ENCODE peak calls at places on chromosomes 16 and 17, in seven cellular contexts. Z, C, V, H, F, R and U are unnamed samples.

GRCh38 chr17:75846701-75847594 is 2.7 kb upstream of the UNC13D start:
- DNase-seq in F (no peak), V (no peak), H (no peak), Z (no peak), R (no peak), C (no peak), U (no peak)

GRCh38 chr17:39927928-39928867 is 666 bp downstream of the LRRC3C start:
- DNase-seq in Z (no peak), V (no peak), H (peak; percentile 38), F (peak; percentile 49), C (no peak), R (peak; percentile 30), U (no peak)

GRCh38 chr17:60393840-60394529 is 2.1 kb upstream of the USP32 start:
- DNase-seq in H (no peak), V (no peak), R (no peak), Z (no peak), C (peak; percentile 9), F (no peak), U (no peak)

GRCh38 chr17:1455291-1455747 is 713 bp downstream of the CRK start:
- DNase-seq in R (peak; percentile 68), F (peak; percentile 84), H (peak; percentile 83), C (peak; percentile 57), Z (peak; percentile 21), V (peak; percentile 7), U (no peak)

GRCh38 chr17:71402661-71403141 is 718.1 kb upstream of the SOX9 start:
- DNase-seq in Z (no peak), F (no peak), V (peak; percentile 81), C (no peak), R (no peak), H (no peak), U (peak; percentile 5)

GRCh38 chr16:88993006-88993787 is 16.2 kb upstream of the CBFA2T3 start:
- DNase-seq in H (no peak), F (no peak), R (no peak), Z (no peak), V (no peak), C (no peak), U (no peak)

GRCh38 chr17:21231533-21231932 is 17.6 kb upstream of the TMEM11 start:
- DNase-seq in Z (no peak), H (no peak), C (no peak), F (no peak), R (no peak), V (no peak), U (no peak)

GRCh38 chr16:49652441-49653175 is 203.3 kb downstream of the ZNF423 start:
- DNase-seq in F (no peak), Z (no peak), V (peak; percentile 7), C (no peak), R (peak; percentile 82), H (no peak), U (no peak)

GRCh38 chr16:70576431-70577255 is 53.0 kb downstream of the SF3B3 start:
- DNase-seq in F (peak; percentile 53), Z (no peak), R (peak; percentile 84), C (no peak), H (no peak), V (no peak), U (no peak)

GRCh38 chr17:69908599-69909368 is 166.2 kb upstream of the KCNJ16 start:
- DNase-seq in F (no peak), V (no peak), Z (no peak), R (no peak), C (no peak), H (no peak), U (no peak)

GRCh38 chr16:87212026-87212425 is 105.2 kb downstream of the C16orf95 start:
- DNase-seq in F (no peak), R (peak; percentile 29), V (no peak), Z (no peak), H (no peak), C (no peak), U (no peak)

GRCh38 chr17:75645889-75646625 is 12.8 kb downstream of the SMIM5 start:
- DNase-seq in H (no peak), R (peak; percentile 56), V (no peak), C (peak; percentile 36), Z (no peak), F (peak; percentile 98), U (no peak)

GRCh38 chr17:19328441-19329061 is 34.0 kb downstream of the B9D1 start:
- DNase-seq in C (no peak), H (no peak), R (no peak), F (no peak), V (no peak), Z (no peak), U (no peak)

GRCh38 chr16:4611337-4612023 is 3.2 kb downstream of the UBALD1 start:
- DNase-seq in Z (no peak), R (peak; percentile 76), F (no peak), C (no peak), H (no peak), V (no peak), U (no peak)

GRCh38 chr16:48082516-48082915 is 73.3 kb downstream of the ABCC12 start:
- DNase-seq in Z (no peak), F (no peak), H (no peak), V (no peak), C (no peak), R (peak; percentile 25), U (no peak)

GRCh38 chr16:678858-679807 is 1.1 kb upstream of the STUB1 start:
- DNase-seq in R (peak; percentile 35), H (peak; percentile 72), V (no peak), Z (peak; percentile 40), F (peak; percentile 78), C (peak; percentile 61), U (peak; percentile 77)

GRCh38 chr17:18161226-18162094 is 22.2 kb upstream of the ALKBH5 start:
- DNase-seq in Z (no peak), R (no peak), V (no peak), C (no peak), H (no peak), F (no peak), U (no peak)

GRCh38 chr17:57091186-57091618 is 6.2 kb downstream of the AKAP1 start:
- DNase-seq in H (no peak), V (no peak), F (no peak), Z (no peak), C (no peak), R (no peak), U (peak; percentile 54)

GRCh38 chr17:42969006-42969581 is 4.8 kb upstream of the AARSD1 start:
- DNase-seq in H (peak; percentile 5), C (no peak), V (peak; percentile 1), R (peak; percentile 41), F (no peak), Z (no peak), U (no peak)

GRCh38 chr17:19619705-19620325 is 28.7 kb upstream of the ALDH3A2 start:
- DNase-seq in H (no peak), V (no peak), Z (no peak), C (no peak), F (no peak), R (no peak), U (no peak)

GRCh38 chr16:10308305-10309193 is 77.3 kb upstream of the ATF7IP2 start:
- DNase-seq in R (peak; percentile 6), Z (no peak), C (no peak), F (no peak), H (no peak), V (no peak), U (no peak)

GRCh38 chr17:57519199-57519598 is 225.9 kb downstream of the CCDC182 start:
- DNase-seq in R (peak; percentile 52), Z (no peak), C (no peak), H (no peak), V (no peak), F (peak; percentile 96), U (peak; percentile 52)

GRCh38 chr17:47720754-47721533 is 12.1 kb upstream of the TBX21 start:
- DNase-seq in Z (peak; percentile 83), R (no peak), H (no peak), V (no peak), F (peak; percentile 48), C (peak; percentile 100), U (no peak)

GRCh38 chr17:69523252-69523861 is 108.9 kb downstream of the MAP2K6 start:
- DNase-seq in F (peak; percentile 62), V (peak; percentile 33), H (peak; percentile 51), C (peak; percentile 28), R (peak; percentile 72), Z (no peak), U (peak; percentile 2)

GRCh38 chr16:81830845-81831600 is 51.9 kb downstream of the PLCG2 start:
- DNase-seq in V (no peak), C (no peak), H (no peak), F (no peak), Z (no peak), R (no peak), U (no peak)

GRCh38 chr16:886802-887731 is 83.7 kb downstream of the LMF1 start:
- DNase-seq in R (no peak), V (no peak), H (no peak), C (no peak), Z (no peak), F (no peak), U (no peak)

GRCh38 chr17:19943026-19943425 is 34.6 kb downstream of the AKAP10 start:
- DNase-seq in R (no peak), Z (no peak), H (no peak), F (no peak), V (no peak), C (no peak), U (no peak)

GRCh38 chr16:117381-118365 is 20.8 kb downstream of the NPRL3 start:
- DNase-seq in H (peak; percentile 75), C (peak; percentile 72), Z (peak; percentile 69), V (peak; percentile 76), R (peak; percentile 29), F (peak; percentile 72), U (peak; percentile 78)

GRCh38 chr16:85326794-85327181 is 214.5 kb upstream of the CIBAR2 start:
- DNase-seq in F (no peak), R (no peak), H (no peak), C (no peak), Z (no peak), V (no peak), U (no peak)

GRCh38 chr16:26762596-26762995 is 304.1 kb upstream of the C16orf82 start:
- DNase-seq in F (no peak), R (no peak), H (no peak), Z (no peak), C (no peak), V (no peak), U (no peak)

GRCh38 chr16:55651841-55652824 is 3.7 kb upstream of the SLC6A2 start:
- DNase-seq in Z (no peak), C (no peak), H (no peak), R (no peak), V (no peak), F (no peak), U (no peak)